ENCODE peak calls at places on chromosomes 12 and 14, in eight cellular contexts. K, Q, M, E, A, I, H and L are unnamed samples. For H3K9me3, the result is how much of the 10 kb centered on the place peaks cover.

GRCh38 chr12:106149096-106149784 is 10.5 kb upstream of the NUAK1 start:
- DNase-seq in K (no peak), Q (no peak), M (no peak), E (peak), A (peak), I (no peak), H (no peak), L (peak)

GRCh38 chr14:63764620-63765139 is 36.8 kb upstream of the SGPP1 start:
- DNase-seq in K (no peak), Q (no peak), M (no peak), E (no peak), A (no peak), I (no peak), H (no peak), L (no peak)

GRCh38 chr14:54651649-54652048 is 84.7 kb downstream of the SAMD4A start:
- DNase-seq in K (no peak), Q (no peak), M (no peak), E (no peak), A (peak), I (no peak), H (no peak), L (no peak)

GRCh38 chr14:78612666-78613065 is 442.5 kb downstream of the NRXN3 start:
- DNase-seq in K (no peak), Q (no peak), M (no peak), E (no peak), A (no peak), I (no peak), H (no peak), L (no peak)

GRCh38 chr12:31821484-31821883 is 92.7 kb upstream of the AMN1 start:
- DNase-seq in K (no peak), Q (no peak), M (no peak), E (no peak), A (no peak), I (no peak), H (no peak), L (no peak)

GRCh38 chr14:88985654-88986053 is 161.2 kb downstream of the TTC8 start:
- DNase-seq in K (no peak), Q (no peak), M (no peak), E (no peak), A (no peak), I (no peak), H (no peak), L (no peak)

GRCh38 chr12:132196038-132196872 is 52.0 kb downstream of the NOC4L start:
- DNase-seq in K (no peak), Q (no peak), M (no peak), E (no peak), A (no peak), I (no peak), H (no peak), L (peak)

GRCh38 chr12:121776190-121777098 is 17.0 kb downstream of the RHOF start:
- DNase-seq in K (peak), Q (peak), M (peak), E (no peak), A (peak), I (peak), H (peak), L (peak)

GRCh38 chr12:51863363-51863920 is 14.9 kb upstream of the FIGNL2 start:
- DNase-seq in K (no peak), Q (peak), M (no peak), E (no peak), A (no peak), I (no peak), H (no peak), L (no peak)

GRCh38 chr14:81176224-81176623 is 44.5 kb downstream of the GTF2A1 start:
- DNase-seq in K (peak), Q (no peak), M (no peak), E (no peak), A (no peak), I (no peak), H (peak), L (peak)

GRCh38 chr14:63996575-63997220 is 143.9 kb downstream of the SYNE2 start:
- DNase-seq in K (no peak), Q (no peak), M (no peak), E (no peak), A (no peak), I (no peak), H (no peak), L (no peak)

GRCh38 chr12:121001060-121001459 is 15.2 kb downstream of the C12orf43 start:
- DNase-seq in K (no peak), Q (no peak), M (peak), E (no peak), A (no peak), I (no peak), H (no peak), L (no peak)

GRCh38 chr12:6444031-6444430 is 724 bp upstream of the CD27 start:
- DNase-seq in K (no peak), Q (no peak), M (no peak), E (no peak), A (no peak), I (no peak), H (no peak), L (no peak)

GRCh38 chr12:49260831-49261363 is 4.0 kb upstream of the TUBA1C start:
- DNase-seq in K (no peak), Q (no peak), M (no peak), E (no peak), A (no peak), I (no peak), H (no peak), L (no peak)

GRCh38 chr14:35254736-35255135 is 37.4 kb upstream of the PSMA6 start:
- DNase-seq in K (no peak), Q (no peak), M (no peak), E (no peak), A (no peak), I (no peak), H (no peak), L (no peak)

GRCh38 chr12:24551368-24551767 is 397.5 kb downstream of the BCAT1 start:
- DNase-seq in K (no peak), Q (no peak), M (no peak), E (no peak), A (no peak), I (no peak), H (no peak), L (no peak)

GRCh38 chr12:14948672-14949071 is 10.3 kb upstream of the ERP27 start:
- DNase-seq in K (peak), Q (no peak), M (no peak), E (no peak), A (peak), I (peak), H (no peak), L (no peak)

GRCh38 chr14:49995162-49995561 is 102.3 kb downstream of the ARF6 start:
- DNase-seq in K (no peak), Q (no peak), M (no peak), E (no peak), A (no peak), I (no peak), H (no peak), L (no peak)

GRCh38 chr12:538731-539539 is 79.2 kb downstream of the B4GALNT3 start:
- DNase-seq in K (peak), Q (peak), M (no peak), E (peak), A (peak), I (peak), H (peak), L (peak)

GRCh38 chr12:14896477-14897184 is 11.0 kb upstream of the MGP start:
- DNase-seq in K (no peak), Q (no peak), M (no peak), E (no peak), A (no peak), I (no peak), H (no peak), L (no peak)

GRCh38 chr12:110042260-110042659 is 6.1 kb downstream of the C12orf76 start:
- DNase-seq in K (no peak), Q (peak), M (no peak), E (no peak), A (no peak), I (no peak), H (peak), L (no peak)

GRCh38 chr12:47903927-47904646 is 707 bp downstream of the VDR start:
- DNase-seq in K (peak), Q (peak), M (no peak), E (peak), A (peak), I (peak), H (peak), L (peak)

GRCh38 chr12:90970471-90970870 is 15.5 kb upstream of the CCER1 start:
- DNase-seq in K (no peak), Q (no peak), M (no peak), E (no peak), A (peak), I (no peak), H (no peak), L (no peak)

GRCh38 chr14:93984987-93985410 is 8.6 kb upstream of the ASB2 start:
- DNase-seq in K (peak), Q (peak), M (no peak), E (peak), A (peak), I (no peak), H (no peak), L (no peak)

GRCh38 chr12:90621927-90622326 is 333.0 kb downstream of the CCER1 start:
- DNase-seq in K (no peak), Q (no peak), M (no peak), E (no peak), A (peak), I (no peak), H (no peak), L (no peak)

GRCh38 chr14:104376202-104377140 is 203.1 kb upstream of the C14orf180 start:
- DNase-seq in K (no peak), Q (peak), M (no peak), E (no peak), A (no peak), I (no peak), H (peak), L (peak)

DNA sequence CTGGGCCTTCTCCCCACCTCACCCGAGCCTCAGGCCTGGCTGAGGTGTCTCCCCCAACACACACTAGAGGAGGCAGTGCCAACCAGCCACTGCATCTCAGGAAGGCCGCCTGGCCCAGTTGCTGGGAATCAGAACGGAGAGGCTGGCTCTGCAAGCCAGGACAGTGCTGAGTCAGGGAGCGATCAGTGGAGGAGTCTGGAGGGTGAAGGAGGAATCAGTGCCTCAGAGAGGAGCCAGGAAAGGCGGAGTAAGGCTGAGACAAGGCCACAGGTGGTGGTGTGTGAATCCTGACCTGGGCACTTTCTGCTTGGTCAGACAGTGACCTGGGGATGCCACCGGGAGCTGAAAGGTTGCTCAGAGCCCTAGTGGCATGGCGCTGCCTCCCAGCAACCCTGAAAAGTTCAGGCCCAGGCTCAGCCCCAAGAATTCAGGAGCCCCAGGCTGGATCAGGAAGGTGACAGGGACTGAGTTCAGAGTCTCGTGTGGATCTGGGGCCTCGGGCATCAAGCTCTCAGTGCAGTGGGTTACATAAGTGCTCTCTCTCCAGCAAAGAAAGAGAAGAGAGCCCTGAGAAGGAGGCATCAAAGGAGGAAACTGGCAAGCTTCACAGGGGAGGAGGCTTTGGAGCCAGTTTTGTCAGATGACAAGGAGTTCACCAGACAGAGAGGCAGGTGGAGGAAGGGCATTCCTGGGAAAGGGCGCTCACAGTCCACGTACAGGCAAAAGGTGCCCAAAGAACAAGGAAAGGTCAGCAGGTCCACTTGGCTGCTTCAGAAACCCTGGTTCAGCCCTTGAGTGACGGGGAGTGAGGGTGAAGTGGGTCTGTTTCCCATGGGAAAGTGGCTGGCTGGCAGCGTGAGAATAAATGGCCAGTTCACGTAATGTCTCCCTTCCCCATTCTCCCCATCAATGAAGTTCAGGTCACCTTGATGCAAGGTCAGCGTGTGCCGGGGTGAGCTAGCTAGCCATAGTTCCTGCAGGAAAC is 87.8 kb downstream of the ZFP36L1 start:
- DNase-seq in K (no peak), Q (no peak), M (no peak), E (no peak), A (peak), I (no peak), H (no peak), L (no peak)
- H3K27ac ChIP-seq in K (no peak), Q (no peak), M (peak), E (no peak), A (peak), I (no peak), H (no peak), L (no peak)

GRCh38 chr14:85534914-85535313 is 5.0 kb downstream of the FLRT2 start:
- DNase-seq in K (no peak), Q (no peak), M (no peak), E (no peak), A (no peak), I (no peak), H (no peak), L (no peak)

GRCh38 chr14:85532570-85532969 is 2.6 kb downstream of the FLRT2 start:
- DNase-seq in K (no peak), Q (no peak), M (no peak), E (no peak), A (no peak), I (no peak), H (no peak), L (no peak)

GRCh38 chr14:85532981-85533820 is 3.3 kb downstream of the FLRT2 start:
- DNase-seq in K (peak), Q (peak), M (peak), E (no peak), A (peak), I (no peak), H (peak), L (peak)

GRCh38 chr14:85534435-85534834 is 4.5 kb downstream of the FLRT2 start:
- DNase-seq in K (no peak), Q (peak), M (no peak), E (no peak), A (no peak), I (no peak), H (no peak), L (no peak)

DNA sequence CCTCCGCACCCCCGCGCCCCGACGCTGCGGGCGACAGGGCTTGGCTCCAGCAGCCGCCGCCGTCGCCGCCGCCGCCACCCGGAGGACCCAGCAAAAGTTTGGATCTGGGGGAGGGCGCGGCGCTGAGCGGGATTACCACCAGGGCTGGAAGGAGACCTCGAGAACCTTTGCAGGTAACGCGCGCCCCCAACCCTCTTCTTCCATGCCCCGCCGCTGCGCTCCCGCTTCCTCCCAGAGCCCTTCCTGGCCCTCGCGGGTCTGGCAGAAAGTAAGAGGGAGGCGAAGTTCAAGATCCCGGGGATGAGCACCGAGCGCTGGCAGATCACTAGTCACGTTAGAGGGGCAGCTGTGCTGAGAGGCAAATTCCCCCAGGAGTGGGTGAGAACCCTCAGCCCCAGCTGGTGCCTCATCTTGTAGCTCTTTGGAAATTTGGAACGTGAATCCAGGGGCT is 3.9 kb downstream of the FLRT2 start:
- DNase-seq in K (no peak), Q (peak), M (peak), E (no peak), A (no peak), I (no peak), H (no peak), L (peak)
- H3K9me3 ChIP-seq in K (under half), Q (under half), M (under half), E (under half), A (under half), I (under half), H (under half), L (under half)

GRCh38 chr12:124296916-124297351 is 2.0 kb downstream of the RFLNA start:
- DNase-seq in K (no peak), Q (peak), M (no peak), E (no peak), A (no peak), I (no peak), H (no peak), L (no peak)

GRCh38 chr12:124296295-124296915 is 1.5 kb downstream of the RFLNA start:
- DNase-seq in K (no peak), Q (peak), M (no peak), E (no peak), A (no peak), I (no peak), H (no peak), L (peak)

GRCh38 chr12:124293286-124294003 is 1.4 kb upstream of the RFLNA start:
- DNase-seq in K (no peak), Q (no peak), M (no peak), E (no peak), A (no peak), I (no peak), H (no peak), L (peak)

GRCh38 chr12:124295431-124296058 is 652 bp downstream of the RFLNA start:
- DNase-seq in K (no peak), Q (peak), M (no peak), E (no peak), A (no peak), I (no peak), H (no peak), L (no peak)

DNA sequence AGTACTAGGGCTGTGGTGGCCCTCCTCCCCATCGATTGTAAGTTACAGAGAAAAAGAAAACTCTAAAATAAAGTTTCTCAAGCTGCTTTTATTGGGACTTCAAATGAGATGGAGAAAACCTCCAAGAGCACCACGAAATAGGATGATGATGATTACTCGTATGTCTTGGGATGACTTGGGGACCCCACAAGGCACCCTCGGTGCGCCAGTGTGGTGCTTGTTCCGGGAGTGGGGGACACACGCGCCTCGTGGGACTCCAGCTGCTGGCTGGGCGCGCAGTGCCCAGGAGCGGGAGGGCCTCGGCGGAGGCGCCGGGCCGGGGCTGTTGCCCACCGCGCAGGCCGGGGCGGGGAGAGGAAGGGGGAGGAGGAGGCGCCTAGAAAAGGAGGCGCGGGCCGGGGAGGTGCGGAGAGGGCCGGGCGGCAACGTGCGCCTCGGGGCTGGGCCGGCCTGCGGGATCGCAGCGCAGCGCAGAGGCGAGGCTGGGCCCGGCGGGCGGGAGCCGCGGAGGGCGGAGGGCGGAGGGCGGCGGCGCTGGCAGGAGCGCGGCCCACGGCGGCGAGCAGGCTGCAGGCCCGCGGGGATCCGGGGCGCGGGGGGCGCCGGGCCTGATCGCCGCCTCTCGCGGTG is at the start of gene RFLNA:
- DNase-seq in K (no peak), Q (peak), M (no peak), E (no peak), A (no peak), I (no peak), H (no peak), L (no peak)
- H3K27ac ChIP-seq in K (no peak), Q (no peak), M (no peak), E (no peak), A (no peak), I (no peak), H (no peak), L (no peak)

DNA sequence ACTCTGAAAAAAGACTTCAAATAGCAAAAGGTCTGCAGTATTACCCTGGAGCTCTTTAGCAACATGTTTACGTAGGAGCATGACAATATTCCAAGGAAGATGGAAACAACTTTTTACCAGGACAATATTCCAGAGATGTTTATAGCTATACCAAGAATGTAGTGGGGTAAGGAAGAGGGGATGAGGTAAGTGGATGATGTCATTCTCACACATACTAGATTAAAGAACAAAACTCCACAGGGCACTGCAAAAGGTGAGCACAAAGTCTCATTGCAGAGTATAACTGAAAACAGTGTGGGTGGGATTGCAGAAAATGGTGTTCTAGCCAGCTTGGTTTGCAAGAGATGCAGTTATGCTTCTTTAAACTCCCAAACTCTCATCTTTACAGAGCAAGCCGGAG is 8.4 kb downstream of the CMTM5 start:
- DNase-seq in K (no peak), Q (no peak), M (no peak), E (no peak), A (no peak), I (no peak), H (no peak), L (no peak)
- H3K9me3 ChIP-seq in K (under half), Q (under half), M (under half), E (under half), A (under half), I (under half), H (under half), L (under half)